ENCODE peak calls at places on chromosome 7, in five cellular contexts. Y is stimulated activated CD4-positive, alpha-beta T cell treated with anti-CD3 and anti-CD28 coated beads, Interleukin-4, amount 100 ng/mL, for 48 hours; Z is progenitor cell of endocrine pancreas; Q is GM19239; D is astrocyte of the spinal cord. V is an unnamed sample.
A peak's percentile ranks its signal among the peaks of the same experiment; 100 is the strongest.

GRCh38 chr7:123601530-123601929 is at the start of gene ASB15:
- DNase-seq in Y (no peak), Z (no peak), Q (no peak), D (no peak), V (no peak)

GRCh38 chr7:102390697-102391484 is 5.3 kb upstream of the PRKRIP1 start:
- DNase-seq in Y (peak; percentile 59), Z (peak; percentile 76), Q (peak; percentile 48), D (peak; percentile 72), V (peak; percentile 90)

GRCh38 chr7:133789951-133790350 is 337.2 kb upstream of the LRGUK start:
- DNase-seq in Y (no peak), Z (no peak), Q (no peak), D (no peak), V (no peak)

GRCh38 chr7:158760936-158761335 is 56.3 kb upstream of the NCAPG2 start:
- DNase-seq in Y (no peak), Z (no peak), Q (no peak), D (no peak), V (no peak)

GRCh38 chr7:84009051-84009450 is 185.5 kb downstream of the SEMA3A start:
- DNase-seq in Y (no peak), Z (no peak), Q (no peak), D (no peak), V (no peak)

GRCh38 chr7:30831227-30831626 is 60.0 kb downstream of the MINDY4 start:
- DNase-seq in Y (no peak), Z (no peak), Q (no peak), D (no peak), V (no peak)

GRCh38 chr7:108193593-108194498 is 63.7 kb upstream of the LAMB4 start:
- DNase-seq in Y (no peak), Z (no peak), Q (no peak), D (no peak), V (no peak)

GRCh38 chr7:50721661-50722259 is 60.9 kb downstream of the GRB10 start:
- DNase-seq in Y (no peak), Z (no peak), Q (no peak), D (no peak), V (peak; percentile 28)

GRCh38 chr7:87395442-87396020 is 50.1 kb downstream of the CROT start:
- DNase-seq in Y (no peak), Z (no peak), Q (no peak), D (no peak), V (no peak)

GRCh38 chr7:124351950-124352349 is 319.1 kb upstream of the TMEM229A start:
- DNase-seq in Y (no peak), Z (no peak), Q (no peak), D (no peak), V (no peak)

GRCh38 chr7:40700653-40701475 is 566.1 kb downstream of the SUGCT start:
- DNase-seq in Y (no peak), Z (no peak), Q (no peak), D (peak; percentile 29), V (peak; percentile 16)